ENCODE peak calls at places on chromosomes 6 and 20, in four cellular contexts. A is HCT116, T is K562, Z is H1. G is an unnamed sample. For H3K4me1, the result is how much of the 10 kb centered on the place peaks cover.

GRCh38 chr6:6711832-6712231 is 123.3 kb downstream of the LY86 start:
- DNase-seq in T (no peak), Z (no peak), A (no peak), G (peak)

GRCh38 chr20:21324126-21324525 is 21.0 kb downstream of the XRN2 start:
- DNase-seq in Z (no peak), T (no peak), A (no peak), G (no peak)

GRCh38 chr6:73532288-73532687 is 11.5 kb upstream of the EEF1A1 start:
- DNase-seq in T (no peak), A (no peak), Z (no peak), G (no peak)

GRCh38 chr6:152273638-152274037 is 363.5 kb downstream of the SYNE1 start:
- DNase-seq in A (no peak), Z (no peak), T (no peak), G (no peak)

GRCh38 chr20:4091332-4092135 is 76.2 kb upstream of the RNF24 start:
- DNase-seq in T (peak), Z (peak), A (no peak), G (no peak)

GRCh38 chr6:44674226-44675155 is 287.0 kb downstream of the CDC5L start:
- DNase-seq in Z (no peak), A (peak), T (no peak), G (no peak)

GRCh38 chr6:85403331-85404015 is 46.4 kb upstream of the NT5E start:
- DNase-seq in A (no peak), T (no peak), Z (no peak), G (no peak)

GRCh38 chr6:44921787-44922186 is 406.3 kb upstream of the RUNX2 start:
- DNase-seq in T (no peak), Z (no peak), A (no peak), G (no peak)

GRCh38 chr6:150711061-150711460 is 111.4 kb downstream of the PLEKHG1 start:
- DNase-seq in Z (no peak), A (no peak), T (no peak), G (no peak)

GRCh38 chr6:136547336-136547735 is 2.9 kb downstream of the MAP7 start:
- DNase-seq in A (peak), T (no peak), Z (no peak), G (no peak)

GRCh38 chr20:44943828-44944227 is 16.4 kb downstream of the TOMM34 start:
- DNase-seq in Z (no peak), T (no peak), A (no peak), G (no peak)

GRCh38 chr20:18738055-18738454 is 75.5 kb upstream of the SCP2D1 start:
- DNase-seq in T (peak), Z (no peak), A (no peak), G (no peak)

GRCh38 chr6:89501239-89501638 is 68.3 kb downstream of the ANKRD6 start:
- DNase-seq in Z (no peak), T (no peak), A (no peak), G (no peak)

GRCh38 chr6:127864701-127865100 is 36.2 kb downstream of the THEMIS start:
- DNase-seq in A (no peak), T (no peak), Z (no peak), G (no peak)

GRCh38 chr20:32168184-32168910 is 39.2 kb downstream of the PLAGL2 start:
- DNase-seq in A (peak), Z (no peak), T (no peak), G (no peak)

GRCh38 chr20:1272368-1273155 is 6.5 kb downstream of the SNPH start:
- DNase-seq in Z (no peak), A (no peak), T (no peak), G (no peak)

GRCh38 chr6:136188492-136188891 is 61.6 kb downstream of the MTFR2 start:
- DNase-seq in A (no peak), Z (no peak), T (no peak), G (no peak)

GRCh38 chr6:137033828-137034227 is 10.9 kb downstream of the IL20RA start:
- DNase-seq in A (no peak), Z (no peak), T (no peak), G (peak)

GRCh38 chr6:125002090-125002741 is 40.0 kb downstream of the RNF217 start:
- DNase-seq in A (no peak), T (no peak), Z (no peak), G (no peak)

GRCh38 chr20:46559685-46560440 is 9.4 kb upstream of the OCSTAMP start:
- DNase-seq in Z (no peak), A (no peak), T (no peak), G (no peak)

GRCh38 chr20:30937790-30938189 is 319.7 kb upstream of the DEFB115 start:
- DNase-seq in Z (no peak), T (no peak), A (no peak), G (no peak)

GRCh38 chr20:1456300-1456699 is 10.3 kb downstream of the NSFL1C start:
- DNase-seq in T (no peak), A (no peak), Z (no peak), G (no peak)

GRCh38 chr20:50376888-50377459 is 133.2 kb upstream of the PTPN1 start:
- DNase-seq in A (no peak), Z (no peak), T (no peak), G (no peak)

GRCh38 chr6:62283828-62284411 is 2.1 kb downstream of the KHDRBS2 start:
- DNase-seq in T (no peak), A (peak), Z (no peak), G (no peak)

GRCh38 chr6:148893481-148893880 is 146.7 kb downstream of the UST start:
- DNase-seq in A (no peak), T (no peak), Z (peak), G (no peak)

GRCh38 chr6:119479860-119480655 is 130.5 kb upstream of the MAN1A1 start:
- DNase-seq in A (no peak), Z (no peak), T (peak), G (no peak)

GRCh38 chr6:41427642-41428401 is 92.4 kb downstream of the NCR2 start:
- DNase-seq in T (no peak), Z (peak), A (no peak), G (no peak)

GRCh38 chr6:42453027-42453648 is 1.4 kb upstream of the TRERF1 start:
- DNase-seq in Z (peak), T (peak), A (peak), G (peak)

GRCh38 chr20:23588434-23589403 is 17.0 kb downstream of the CST9 start:
- DNase-seq in A (no peak), T (no peak), Z (no peak), G (no peak)

GRCh38 chr20:376750-377149 is 3.8 kb upstream of the TRIB3 start:
- DNase-seq in T (no peak), Z (no peak), A (no peak), G (no peak)

GRCh38 chr6:146009338-146009737 is 19.5 kb upstream of the GRM1 start:
- DNase-seq in A (no peak), Z (no peak), T (no peak), G (no peak)

GRCh38 chr6:135904666-135905065 is 53.2 kb downstream of the PDE7B start:
- DNase-seq in T (no peak), A (no peak), Z (no peak), G (no peak)

GRCh38 chr6:123210645-123211044 is 214.6 kb downstream of the CLVS2 start:
- DNase-seq in T (no peak), A (no peak), Z (no peak), G (no peak)
- H3K4me1 ChIP-seq in T (under half), A (under half), Z (under half), G (under half)

DNA sequence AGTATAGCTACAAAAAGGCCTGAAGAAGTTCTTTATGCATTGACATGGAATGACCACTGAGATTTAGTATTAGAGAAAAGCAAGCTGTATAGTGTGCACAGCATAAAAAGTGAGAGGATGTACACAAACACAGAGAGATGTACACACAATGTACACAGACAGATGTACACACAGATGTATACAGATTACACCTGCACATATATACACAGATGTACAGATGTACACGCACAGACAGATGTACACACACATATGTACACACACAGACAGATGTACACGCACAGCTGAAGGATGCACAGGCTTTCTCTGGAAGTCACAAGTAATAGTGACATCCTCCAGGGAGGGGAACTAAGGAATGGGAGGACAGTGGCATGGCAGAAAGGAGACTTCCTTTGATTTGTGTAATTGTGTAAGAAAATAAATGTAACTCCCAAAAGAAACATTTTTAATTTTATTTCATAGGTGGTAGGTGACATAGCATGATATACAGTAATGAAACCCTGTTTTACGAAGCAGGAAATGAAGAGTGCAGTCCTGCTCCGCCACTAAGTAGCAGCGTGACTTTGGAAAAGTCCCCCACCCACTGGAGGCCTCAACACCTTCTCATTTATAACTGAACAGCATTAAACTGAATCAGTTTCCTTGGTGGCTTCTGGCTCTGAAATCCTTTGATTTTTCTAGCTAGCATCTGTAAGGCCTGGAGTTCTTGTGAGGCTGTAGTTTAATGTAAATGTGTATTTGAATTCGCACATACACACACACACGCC is 14.1 kb downstream of the NFATC2 start:
- DNase-seq in A (no peak), T (no peak), Z (no peak), G (no peak)
- H3K4me2 ChIP-seq in A (no peak), T (peak), Z (no peak), G (peak)

GRCh38 chr6:154872605-154873004 is 122.5 kb upstream of the TIAM2 start:
- DNase-seq in A (no peak), T (no peak), Z (peak), G (no peak)
- TF ChIP-seq EGR1 in A (no peak), T (no peak), Z (no peak), G (no peak)

GRCh38 chr20:10367425-10367920 is 66.5 kb downstream of the MKKS start:
- DNase-seq in A (no peak), T (no peak), Z (no peak), G (no peak)

GRCh38 chr20:10366898-10367419 is 67.1 kb downstream of the MKKS start:
- DNase-seq in A (no peak), Z (no peak), T (no peak), G (no peak)

GRCh38 chr20:10369723-10370090 is 64.3 kb downstream of the MKKS start:
- DNase-seq in T (no peak), Z (no peak), A (no peak), G (no peak)

GRCh38 chr20:10368702-10369041 is 65.3 kb downstream of the MKKS start:
- DNase-seq in Z (no peak), T (no peak), A (no peak), G (no peak)

DNA sequence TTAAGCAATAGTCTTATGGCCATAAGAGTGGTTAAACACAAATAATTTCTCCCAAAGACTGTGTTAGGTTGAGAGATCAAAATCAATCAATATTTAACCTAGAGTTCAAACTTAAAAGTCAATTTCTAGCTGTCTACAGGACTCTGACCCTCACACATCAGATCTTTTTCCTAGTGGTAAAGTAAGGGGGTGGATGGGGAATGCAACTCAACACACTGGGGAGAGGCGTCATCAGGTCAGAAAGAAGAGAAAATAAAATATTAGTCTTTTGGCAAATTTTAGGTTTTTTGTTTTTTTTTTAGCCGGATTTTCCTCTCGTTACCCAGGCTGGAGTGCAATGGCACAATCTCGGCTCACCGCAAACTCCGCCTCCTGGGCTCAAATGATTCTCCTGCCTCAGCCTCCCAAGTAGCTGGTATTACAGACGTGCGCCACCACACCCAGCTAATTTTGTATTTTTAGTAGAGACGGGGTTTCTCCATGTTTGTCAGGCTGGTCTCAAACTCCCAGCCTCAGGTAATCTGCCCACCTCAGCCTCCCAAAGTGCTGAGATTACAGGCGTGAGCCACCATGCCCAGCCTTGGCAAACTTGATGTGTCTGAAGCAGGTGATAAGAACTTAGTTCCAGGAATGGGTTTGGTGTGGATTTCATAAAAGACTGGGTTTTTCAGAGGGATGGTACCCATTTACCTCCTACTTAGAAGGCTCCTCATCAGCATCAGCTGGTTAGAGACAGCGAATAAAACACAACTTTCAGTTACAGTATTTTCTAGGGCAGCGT is 65.9 kb downstream of the MKKS start:
- DNase-seq in A (no peak), Z (no peak), T (no peak), G (no peak)
- H3K4me1 ChIP-seq in A (under half), Z (under half), T (under half), G (under half)

DNA sequence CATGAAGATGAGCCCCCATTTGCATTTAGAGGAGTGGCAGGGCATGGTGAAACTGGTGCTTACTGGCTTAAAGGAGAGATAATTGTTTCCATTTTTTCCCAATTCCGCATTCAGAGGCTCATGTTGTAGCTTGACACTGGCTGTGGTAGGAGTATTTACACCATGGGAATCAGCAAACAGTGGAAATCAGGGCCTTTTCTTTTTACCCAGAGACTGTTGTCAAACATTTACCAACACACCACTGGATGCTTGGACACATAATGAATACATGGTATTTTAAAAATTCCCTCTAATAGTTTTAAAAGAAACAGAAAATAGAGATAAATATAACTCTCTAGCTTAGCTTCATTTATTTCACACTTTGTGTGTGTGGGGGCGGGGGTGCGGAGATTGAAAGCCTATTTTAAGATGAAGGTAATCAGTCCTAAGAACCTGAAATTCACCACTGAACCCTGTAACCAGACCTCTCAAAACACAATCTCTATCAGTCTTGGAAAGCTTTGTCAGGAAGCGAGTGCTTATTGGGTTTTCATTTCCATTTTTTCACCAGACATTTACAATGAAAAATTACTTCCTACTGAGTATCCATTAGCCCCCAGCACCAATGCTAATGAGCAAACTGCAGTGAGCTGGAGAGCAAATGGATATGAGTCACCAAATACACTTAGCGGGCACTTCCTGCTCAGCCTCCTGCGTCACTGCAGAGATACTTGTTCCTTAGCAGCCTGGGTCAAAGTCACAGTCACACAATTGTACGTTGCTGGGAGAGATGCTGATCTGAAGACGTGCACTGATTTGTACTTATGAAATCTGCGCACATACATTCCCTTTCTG is 532.0 kb downstream of the BCKDHB start:
- DNase-seq in T (no peak), A (peak), Z (no peak), G (peak)
- H3K4me2 ChIP-seq in T (no peak), A (peak), Z (no peak), G (no peak)